ENCODE peak calls at places on chromosome 6, in seven cellular contexts. X is CD8-positive, alpha-beta T cell; O is epithelial cell of esophagus; D is brain microvascular endothelial cell; Q is fibroblast of the aortic adventitia; J is type B pancreatic cell; P is fibroblast of lung. E is an unnamed sample.

GRCh38 chr6:45494734-45495133 is 117.0 kb upstream of the SUPT3H start:
- DNase-seq in J (no peak), D (no peak), X (peak; percentile 34), P (no peak), Q (no peak), O (no peak), E (no peak)

GRCh38 chr6:24537771-24538385 is 43.1 kb downstream of the ALDH5A1 start:
- DNase-seq in P (no peak), D (peak; percentile 16), J (no peak), O (peak; percentile 77), X (no peak), Q (no peak), E (peak; percentile 16)

GRCh38 chr6:42210551-42210950 is 7.1 kb downstream of the MRPS10 start:
- DNase-seq in O (no peak), Q (no peak), X (no peak), D (no peak), J (no peak), P (no peak), E (no peak)

GRCh38 chr6:154740658-154741057 is 7.4 kb downstream of the SCAF8 start:
- DNase-seq in P (no peak), O (no peak), Q (no peak), X (no peak), D (no peak), J (no peak), E (no peak)

GRCh38 chr6:104357928-104358327 is 501.8 kb downstream of the HACE1 start:
- DNase-seq in J (no peak), P (no peak), D (no peak), O (no peak), Q (no peak), X (no peak), E (no peak)

GRCh38 chr6:169092375-169092774 is 161.3 kb downstream of the THBS2 start:
- DNase-seq in P (peak; percentile 56), X (no peak), D (peak; percentile 40), O (no peak), J (no peak), Q (peak; percentile 59), E (peak; percentile 70)

GRCh38 chr6:105042648-105043047 is 85.7 kb downstream of the LIN28B start:
- DNase-seq in J (no peak), D (no peak), Q (no peak), O (no peak), X (no peak), P (no peak), E (no peak)

GRCh38 chr6:153150767-153151440 is 19.8 kb upstream of the RGS17 start:
- DNase-seq in D (no peak), J (no peak), X (no peak), O (no peak), Q (no peak), P (no peak), E (no peak)

GRCh38 chr6:129235167-129236072 is 352.5 kb downstream of the LAMA2 start:
- DNase-seq in X (no peak), Q (peak; percentile 62), P (peak; percentile 49), D (no peak), J (no peak), O (no peak), E (peak; percentile 31)

E was measured in cardiac fibroblast.